ENCODE peak calls at places on chromosome 18, in six cellular contexts. One of them, this sample, is unnamed.

GRCh38 chr18:51603111-51603510 is 405.6 kb upstream of the MEX3C start:
- DNase-seq in activated naive CD4-positive, alpha-beta T cell treated with anti-CD3 and anti-CD28 coated beads, Interleukin-2, amount 50 U/mL, for 16 hours: no peak
- DNase-seq in HCEC 1CT: no peak
- DNase-seq in NCI-H524: peak
- DNase-seq in CD8-positive, alpha-beta memory T cell: no peak
- DNase-seq in B cell: no peak
- DNase-seq in this sample: peak

GRCh38 chr18:26549103-26549485 is 741 bp upstream of the KCTD1 start:
- DNase-seq in HCEC 1CT: peak
- DNase-seq in CD8-positive, alpha-beta memory T cell: no peak
- DNase-seq in NCI-H524: peak
- DNase-seq in B cell: no peak
- DNase-seq in activated naive CD4-positive, alpha-beta T cell treated with anti-CD3 and anti-CD28 coated beads, Interleukin-2, amount 50 U/mL, for 16 hours: peak
- DNase-seq in this sample: peak

GRCh38 chr18:3055201-3055600 is 42.3 kb upstream of the LPIN2 start:
- DNase-seq in activated naive CD4-positive, alpha-beta T cell treated with anti-CD3 and anti-CD28 coated beads, Interleukin-2, amount 50 U/mL, for 16 hours: no peak
- DNase-seq in B cell: no peak
- DNase-seq in HCEC 1CT: peak
- DNase-seq in NCI-H524: no peak
- DNase-seq in CD8-positive, alpha-beta memory T cell: no peak
- DNase-seq in this sample: no peak

GRCh38 chr18:49645836-49646235 is 84.0 kb downstream of the LIPG start:
- DNase-seq in B cell: no peak
- DNase-seq in NCI-H524: no peak
- DNase-seq in activated naive CD4-positive, alpha-beta T cell treated with anti-CD3 and anti-CD28 coated beads, Interleukin-2, amount 50 U/mL, for 16 hours: no peak
- DNase-seq in HCEC 1CT: peak
- DNase-seq in CD8-positive, alpha-beta memory T cell: no peak
- DNase-seq in this sample: no peak

GRCh38 chr18:51278045-51278649 is 80.7 kb upstream of the MEX3C start:
- DNase-seq in B cell: no peak
- DNase-seq in CD8-positive, alpha-beta memory T cell: no peak
- DNase-seq in HCEC 1CT: no peak
- DNase-seq in activated naive CD4-positive, alpha-beta T cell treated with anti-CD3 and anti-CD28 coated beads, Interleukin-2, amount 50 U/mL, for 16 hours: peak
- DNase-seq in NCI-H524: peak
- DNase-seq in this sample: peak

GRCh38 chr18:23682472-23682871 is 6.8 kb upstream of the LAMA3 start:
- DNase-seq in NCI-H524: no peak
- DNase-seq in CD8-positive, alpha-beta memory T cell: no peak
- DNase-seq in HCEC 1CT: no peak
- DNase-seq in B cell: no peak
- DNase-seq in activated naive CD4-positive, alpha-beta T cell treated with anti-CD3 and anti-CD28 coated beads, Interleukin-2, amount 50 U/mL, for 16 hours: no peak
- DNase-seq in this sample: no peak

GRCh38 chr18:78506031-78506461 is 473.6 kb upstream of the SALL3 start:
- DNase-seq in NCI-H524: no peak
- DNase-seq in activated naive CD4-positive, alpha-beta T cell treated with anti-CD3 and anti-CD28 coated beads, Interleukin-2, amount 50 U/mL, for 16 hours: no peak
- DNase-seq in HCEC 1CT: no peak
- DNase-seq in B cell: no peak
- DNase-seq in CD8-positive, alpha-beta memory T cell: no peak
- DNase-seq in this sample: no peak

GRCh38 chr18:820591-821170 is 8.6 kb upstream of the YES1 start:
- DNase-seq in HCEC 1CT: no peak
- DNase-seq in NCI-H524: no peak
- DNase-seq in CD8-positive, alpha-beta memory T cell: no peak
- DNase-seq in B cell: no peak
- DNase-seq in activated naive CD4-positive, alpha-beta T cell treated with anti-CD3 and anti-CD28 coated beads, Interleukin-2, amount 50 U/mL, for 16 hours: no peak
- DNase-seq in this sample: no peak

GRCh38 chr18:58087928-58088722 is 44.1 kb downstream of the NEDD4L start:
- DNase-seq in HCEC 1CT: peak
- DNase-seq in activated naive CD4-positive, alpha-beta T cell treated with anti-CD3 and anti-CD28 coated beads, Interleukin-2, amount 50 U/mL, for 16 hours: no peak
- DNase-seq in B cell: no peak
- DNase-seq in NCI-H524: no peak
- DNase-seq in CD8-positive, alpha-beta memory T cell: no peak
- DNase-seq in this sample: no peak

This sample was measured in SJCRH30.